ENCODE peak calls at places on chromosomes 4 and X, in four cellular contexts. G is MCF 10A; S is stimulated activated naive CD8-positive, alpha-beta T cell treated with anti-CD3 and anti-CD28 coated beads, Interleukin-15, Interleukin-2, amounts not matched to agents 100 U/mL and 50 U/mL, for 24 hours; F is B cell. A is an unnamed sample.

GRCh38 chrX:138711399-138712347 is at the start of gene FGF13:
- DNase-seq in G (peak), S (no peak), F (no peak), A (peak)

GRCh38 chr4:10161840-10162239 is 45.2 kb upstream of the WDR1 start:
- DNase-seq in G (no peak), S (peak), F (no peak), A (no peak)

GRCh38 chr4:7050481-7051143 is 7.4 kb downstream of the TADA2B start:
- DNase-seq in G (no peak), S (no peak), F (no peak), A (no peak)

GRCh38 chr4:69881173-69881773 is 21.3 kb upstream of the SULT1E1 start:
- DNase-seq in G (peak), S (peak), F (no peak), A (no peak)

GRCh38 chrX:65688403-65688881 is 21.0 kb downstream of the MSN start:
- DNase-seq in G (no peak), S (no peak), F (no peak), A (peak)

GRCh38 chrX:38214551-38214950 is 6.1 kb downstream of the SRPX start:
- DNase-seq in G (no peak), S (no peak), F (no peak), A (no peak)

GRCh38 chr4:46975841-46976551 is 17.4 kb downstream of the GABRA4 start:
- DNase-seq in G (peak), S (no peak), F (no peak), A (no peak)

GRCh38 chr4:98166025-98166730 is 22.9 kb upstream of the STPG2 start:
- DNase-seq in G (peak), S (no peak), F (no peak), A (no peak)

GRCh38 chr4:139188648-139189416 is 11.8 kb upstream of the ELF2 start:
- DNase-seq in G (no peak), S (no peak), F (no peak), A (no peak)

GRCh38 chr4:153616005-153616555 is 68.0 kb upstream of the TLR2 start:
- DNase-seq in G (no peak), S (peak), F (no peak), A (no peak)

GRCh38 chr4:2364654-2365053 is 53.8 kb downstream of the ZFYVE28 start:
- DNase-seq in G (no peak), S (peak), F (peak), A (peak)

GRCh38 chr4:100590308-100590707 is 72.5 kb upstream of the EMCN start:
- DNase-seq in G (no peak), S (no peak), F (no peak), A (no peak)

GRCh38 chr4:72209600-72209999 is 177.8 kb downstream of the NPFFR2 start:
- DNase-seq in G (peak), S (no peak), F (no peak), A (no peak)

GRCh38 chr4:6761540-6762243 is 20.8 kb upstream of the KIAA0232 start:
- DNase-seq in G (no peak), S (peak), F (no peak), A (no peak)

A was measured in GM13976.